ENCODE peak calls at places on chromosomes 1 and 21, in four cellular contexts. H, M, A and F are unnamed samples.

GRCh38 chr1:38817267-38817957 is 42.2 kb downstream of the RRAGC start:
- DNase-seq in M (no peak), A (no peak), H (no peak), F (no peak)

GRCh38 chr1:177586429-177586828 is 383.4 kb downstream of the SEC16B start:
- DNase-seq in A (no peak), M (peak; percentile 93), H (no peak), F (no peak)

GRCh38 chr1:37553598-37553926 is 531 bp downstream of the SNIP1 start:
- DNase-seq in H (no peak), M (no peak), A (no peak), F (no peak)

GRCh38 chr1:224851210-224851849 is 78.1 kb upstream of the DNAH14 start:
- DNase-seq in H (peak; percentile 9), A (peak; percentile 49), M (peak; percentile 16), F (peak; percentile 73)

GRCh38 chr1:66490817-66491216 is 43.1 kb upstream of the SGIP1 start:
- DNase-seq in H (no peak), A (no peak), M (no peak), F (no peak)

GRCh38 chr1:153577624-153578051 is 12.0 kb upstream of the S100A2 start:
- DNase-seq in M (no peak), A (no peak), H (no peak), F (peak; percentile 79)

GRCh38 chr1:54069792-54070548 is 16.6 kb downstream of the TCEANC2 start:
- DNase-seq in H (peak; percentile 71), M (peak; percentile 46), A (no peak), F (no peak)

GRCh38 chr1:187816646-187817045 is 987.9 kb downstream of the PLA2G4A start:
- DNase-seq in A (no peak), M (peak; percentile 2), H (no peak), F (no peak)

GRCh38 chr1:183306317-183307042 is 111.7 kb downstream of the NMNAT2 start:
- DNase-seq in M (no peak), H (peak; percentile 39), A (peak; percentile 75), F (no peak)

GRCh38 chr21:25341981-25342380 is 265.3 kb downstream of the MRPL39 start:
- DNase-seq in A (no peak), H (no peak), M (no peak), F (no peak)

GRCh38 chr1:202589190-202589680 is 121.0 kb downstream of the SYT2 start:
- DNase-seq in H (peak; percentile 88), A (peak; percentile 56), M (peak; percentile 99), F (peak; percentile 61)

GRCh38 chr1:101371259-101371658 is 134.4 kb downstream of the S1PR1 start:
- DNase-seq in M (peak; percentile 68), A (no peak), H (peak; percentile 1), F (no peak)

GRCh38 chr1:30783244-30783915 is 25.8 kb upstream of the LAPTM5 start:
- DNase-seq in M (no peak), H (peak; percentile 41), A (no peak), F (no peak)

GRCh38 chr21:20334585-20334984 is 663.6 kb upstream of the NCAM2 start:
- DNase-seq in A (no peak), M (no peak), H (no peak), F (no peak)

GRCh38 chr1:5798151-5798730 is 194.0 kb downstream of the NPHP4 start:
- DNase-seq in H (peak; percentile 55), A (no peak), M (no peak), F (no peak)

GRCh38 chr1:24759492-24759891 is 14.2 kb downstream of the CLIC4 start:
- DNase-seq in M (no peak), H (no peak), A (no peak), F (no peak)

GRCh38 chr1:221724931-221725605 is 16.8 kb downstream of the DUSP10 start:
- DNase-seq in M (peak; percentile 85), H (no peak), A (no peak), F (no peak)

GRCh38 chr1:88655685-88656299 is 28.3 kb upstream of the PKN2 start:
- DNase-seq in M (peak; percentile 9), A (no peak), H (peak; percentile 10), F (no peak)

GRCh38 chr1:34379911-34380310 is 203.2 kb downstream of the C1orf94 start:
- DNase-seq in M (peak; percentile 33), A (no peak), H (no peak), F (no peak)

GRCh38 chr1:117930173-117930447 is 571 bp downstream of the WDR3 start:
- DNase-seq in H (no peak), A (no peak), M (peak; percentile 1), F (no peak)

GRCh38 chr1:44588551-44588950 is 85.7 kb downstream of the TMEM53 start:
- DNase-seq in M (no peak), A (no peak), H (no peak), F (no peak)

GRCh38 chr21:15077529-15077928 is 12.7 kb upstream of the NRIP1 start:
- DNase-seq in A (no peak), H (no peak), M (no peak), F (no peak)

GRCh38 chr1:217228689-217229088 is 402.2 kb downstream of the GPATCH2 start:
- DNase-seq in M (no peak), H (no peak), A (no peak), F (no peak)

GRCh38 chr1:203360772-203361171 is 9.8 kb upstream of the FMOD start:
- DNase-seq in H (no peak), M (no peak), A (no peak), F (no peak)

GRCh38 chr1:205598841-205599666 is 32.8 kb downstream of the ELK4 start:
- DNase-seq in A (no peak), H (no peak), M (peak; percentile 98), F (peak; percentile 47)

GRCh38 chr1:34266127-34266951 is 89.6 kb downstream of the C1orf94 start:
- DNase-seq in M (no peak), H (no peak), A (no peak), F (no peak)

GRCh38 chr1:20290624-20291597 is at the start of gene VWA5B1:
- DNase-seq in H (no peak), A (peak; percentile 45), M (no peak), F (no peak)

GRCh38 chr1:95386371-95386770 is 152.4 kb downstream of the RWDD3 start:
- DNase-seq in M (no peak), H (no peak), A (no peak), F (no peak)

GRCh38 chr1:43991476-43992231 is at the start of gene CCDC24:
- DNase-seq in A (peak; percentile 83), M (peak; percentile 52), H (peak; percentile 60), F (peak; percentile 89)

GRCh38 chr1:38784452-38785284 is 74.9 kb downstream of the RRAGC start:
- DNase-seq in A (no peak), H (no peak), M (no peak), F (no peak)

GRCh38 chr1:9875636-9876000 is 34.5 kb downstream of the CTNNBIP1 start:
- DNase-seq in H (no peak), M (no peak), A (no peak), F (no peak)

GRCh38 chr1:205227584-205228006 is at the start of gene TMCC2:
- DNase-seq in H (peak; percentile 49), A (peak; percentile 80), M (peak; percentile 80), F (peak; percentile 89)

GRCh38 chr21:17869115-17869514 is 50.0 kb upstream of the C21orf91 start:
- DNase-seq in M (no peak), H (no peak), A (no peak), F (no peak)

GRCh38 chr1:11746795-11747487 is 11.0 kb downstream of the AGTRAP start:
- DNase-seq in H (no peak), A (peak; percentile 73), M (no peak), F (no peak)

GRCh38 chr1:44792736-44793502 is 4.9 kb upstream of the BEST4 start:
- DNase-seq in M (no peak), H (no peak), A (no peak), F (no peak)

GRCh38 chr1:24900486-24900849 is 29.6 kb downstream of the RUNX3 start:
- DNase-seq in M (no peak), A (no peak), H (no peak), F (no peak)

GRCh38 chr1:17831619-17832018 is 76.5 kb downstream of the ACTL8 start:
- DNase-seq in H (peak; percentile 4), A (no peak), M (peak; percentile 39), F (peak; percentile 22)

GRCh38 chr1:226946841-226947240 is 6.7 kb downstream of the COQ8A start:
- DNase-seq in A (peak; percentile 64), H (no peak), M (no peak), F (no peak)

GRCh38 chr1:169327875-169328274 is 39.7 kb downstream of the NME7 start:
- DNase-seq in A (no peak), H (no peak), M (no peak), F (no peak)

GRCh38 chr1:146036241-146036989 is 14.9 kb upstream of the HJV start:
- DNase-seq in A (no peak), M (peak; percentile 22), H (peak; percentile 41), F (no peak)

DNA sequence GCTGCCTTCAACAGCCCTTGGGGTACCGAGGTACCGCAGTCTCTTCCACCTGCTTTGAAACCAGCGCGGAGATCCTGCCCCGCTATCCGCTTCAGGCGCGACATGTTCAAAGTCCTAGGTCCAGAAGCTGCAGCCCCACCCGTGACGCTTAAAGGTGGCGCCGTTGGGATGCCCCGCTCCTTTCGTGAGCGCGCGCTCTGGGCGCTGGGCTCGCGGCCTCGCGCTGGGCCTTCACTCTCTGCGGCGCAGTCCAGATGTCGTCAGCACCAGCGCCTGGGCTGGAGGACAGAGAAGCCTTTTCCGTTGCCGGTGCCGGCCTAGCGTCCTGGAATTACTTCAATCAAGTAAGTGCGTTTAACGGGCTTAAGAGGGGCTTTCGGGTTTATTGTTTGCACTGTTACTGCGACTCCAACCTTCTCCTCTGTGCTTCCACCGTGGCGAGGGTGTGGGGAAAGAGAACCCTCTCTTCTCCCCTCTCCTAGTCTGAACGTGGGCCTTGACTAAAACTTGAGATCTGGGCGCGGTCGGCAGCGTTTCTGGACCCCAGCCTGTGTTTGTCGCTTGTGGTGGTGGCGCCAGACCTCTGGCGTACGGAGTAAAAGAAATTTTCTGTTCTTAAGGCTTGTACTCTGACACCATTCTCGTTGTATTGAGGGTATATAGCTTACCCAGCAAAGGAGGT is at the start of gene LRRC40:
- DNase-seq in M (peak; percentile 91), A (peak; percentile 92), H (peak; percentile 94), F (peak; percentile 98)
- H3K4me1 ChIP-seq in M (peaks cover 5% of the 10 kb centered on the region), A (peaks cover 21% of the 10 kb centered on the region), H (peaks cover 58% of the 10 kb centered on the region), F (no peaks in the 10 kb centered on the region)

GRCh38 chr1:26730695-26731094 is 34.9 kb downstream of the ARID1A start:
- DNase-seq in A (no peak), M (peak; percentile 55), H (no peak), F (no peak)
- H3K4me1 ChIP-seq in A (peaks cover 13% of the 10 kb centered on the region), M (peaks cover 35% of the 10 kb centered on the region), H (peaks cover 15% of the 10 kb centered on the region), F (no peaks in the 10 kb centered on the region)

GRCh38 chr1:8094481-8095241 is 68.6 kb upstream of the ERRFI1 start:
- DNase-seq in A (no peak), M (peak; percentile 85), H (peak; percentile 79), F (peak; percentile 50)
- H3K4me1 ChIP-seq in A (peaks cover 35% of the 10 kb centered on the region), M (peaks cover 68% of the 10 kb centered on the region), H (peaks cover 92% of the 10 kb centered on the region), F (peaks cover 9% of the 10 kb centered on the region)

GRCh38 chr1:147050654-147051053 is 112.5 kb downstream of the NBPF12 start:
- DNase-seq in A (no peak), M (no peak), H (no peak), F (no peak)
- H3K4me1 ChIP-seq in A (no peaks in the 10 kb centered on the region), M (no peaks in the 10 kb centered on the region), H (no peaks in the 10 kb centered on the region), F (no peaks in the 10 kb centered on the region)

DNA sequence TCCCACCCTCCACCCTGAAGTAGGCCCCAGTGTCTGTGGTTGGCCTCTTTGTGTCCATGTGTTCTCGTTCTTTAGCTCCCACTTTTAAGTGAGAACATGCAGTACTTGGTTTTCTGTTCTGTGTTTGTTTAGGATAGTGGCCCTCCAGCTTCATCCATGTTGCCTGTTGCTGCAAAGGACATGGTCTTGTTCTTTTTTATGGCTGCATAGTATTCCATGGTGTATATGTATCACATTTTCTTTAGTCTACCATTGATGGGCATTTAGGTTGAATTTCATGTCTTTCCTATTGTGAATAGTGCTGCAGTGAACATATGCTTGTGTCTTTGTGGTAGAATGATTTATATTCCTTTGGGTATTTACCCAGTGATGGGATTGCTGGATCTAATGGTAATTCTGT is 6.1 kb downstream of the HIPK1 start:
- DNase-seq in A (no peak), M (no peak), H (no peak), F (no peak)
- H3K4me1 ChIP-seq in A (peaks cover 39% of the 10 kb centered on the region), M (peaks cover 17% of the 10 kb centered on the region), H (peaks cover 60% of the 10 kb centered on the region), F (peaks cover 7% of the 10 kb centered on the region)